ENCODE peak calls at places on chromosomes 12 and 14, in ten cellular contexts. V is spleen; Y is cardiac muscle cell; C is mammary epithelial cell; O is H7; A is ovary; G is CD4-positive, CD25-positive, alpha-beta regulatory T cell; Z is left ventricle myocardium inferior; M is endothelial cell of umbilical vein; K is foreskin fibroblast. Q is an unnamed sample.

GRCh38 chr12:16346931-16347330 is 514 bp upstream of the MGST1 start:
- DNase-seq in C (no peak), V (no peak), G (no peak), A (no peak), O (peak; percentile 14), M (no peak), K (no peak), Y (no peak), Z (no peak), Q (no peak)

GRCh38 chr12:60977966-60978365 is 1282.2 kb upstream of the USP15 start:
- DNase-seq in Z (no peak), C (peak; percentile 7), O (no peak), K (no peak), A (no peak), Y (no peak), V (no peak), M (no peak), G (no peak), Q (no peak)

GRCh38 chr12:127144770-127145169 is 1122.2 kb upstream of the TMEM132C start:
- DNase-seq in V (no peak), K (no peak), O (no peak), M (no peak), G (no peak), A (no peak), C (no peak), Z (no peak), Y (no peak), Q (no peak)

GRCh38 chr12:116958402-116959197 is 47.9 kb downstream of the FBXW8 start:
- DNase-seq in V (no peak), Y (peak; percentile 39), M (no peak), K (no peak), C (no peak), Z (no peak), O (no peak), A (no peak), G (no peak), Q (no peak)

GRCh38 chr14:57987051-57987450 is 121.2 kb upstream of the SLC35F4 start:
- DNase-seq in M (no peak), G (no peak), C (no peak), A (no peak), V (no peak), O (no peak), Z (no peak), K (no peak), Y (no peak), Q (no peak)

GRCh38 chr12:91921555-91921954 is 224.1 kb downstream of the BTG1 start:
- DNase-seq in G (no peak), Z (no peak), V (no peak), K (no peak), O (no peak), M (no peak), A (no peak), Y (no peak), C (no peak), Q (no peak)

GRCh38 chr14:91387996-91388395 is 29.6 kb downstream of the CCDC88C start:
- DNase-seq in Y (no peak), M (no peak), A (no peak), C (no peak), K (no peak), O (peak; percentile 52), G (no peak), Z (no peak), V (no peak), Q (no peak)

GRCh38 chr14:56160058-56160457 is 41.8 kb downstream of the PELI2 start:
- DNase-seq in K (peak; percentile 23), O (no peak), Y (no peak), V (no peak), G (no peak), C (no peak), M (no peak), A (no peak), Z (no peak), Q (no peak)

GRCh38 chr12:75979181-75979580 is 52.4 kb downstream of the PHLDA1 start:
- DNase-seq in G (no peak), V (no peak), Y (no peak), A (no peak), M (peak; percentile 91), C (peak; percentile 83), Z (no peak), K (peak; percentile 66), O (no peak), Q (no peak)

GRCh38 chr14:58637040-58637390 is 747 bp upstream of the DACT1 start:
- DNase-seq in Y (peak; percentile 58), V (no peak), O (no peak), M (no peak), K (peak; percentile 83), G (no peak), C (peak; percentile 47), Z (peak; percentile 41), A (peak; percentile 37), Q (peak; percentile 74)

GRCh38 chr14:36390718-36391117 is 70.3 kb upstream of the MBIP start:
- DNase-seq in V (no peak), A (no peak), K (no peak), C (no peak), G (no peak), Z (no peak), O (no peak), M (no peak), Y (no peak), Q (no peak)

DNA sequence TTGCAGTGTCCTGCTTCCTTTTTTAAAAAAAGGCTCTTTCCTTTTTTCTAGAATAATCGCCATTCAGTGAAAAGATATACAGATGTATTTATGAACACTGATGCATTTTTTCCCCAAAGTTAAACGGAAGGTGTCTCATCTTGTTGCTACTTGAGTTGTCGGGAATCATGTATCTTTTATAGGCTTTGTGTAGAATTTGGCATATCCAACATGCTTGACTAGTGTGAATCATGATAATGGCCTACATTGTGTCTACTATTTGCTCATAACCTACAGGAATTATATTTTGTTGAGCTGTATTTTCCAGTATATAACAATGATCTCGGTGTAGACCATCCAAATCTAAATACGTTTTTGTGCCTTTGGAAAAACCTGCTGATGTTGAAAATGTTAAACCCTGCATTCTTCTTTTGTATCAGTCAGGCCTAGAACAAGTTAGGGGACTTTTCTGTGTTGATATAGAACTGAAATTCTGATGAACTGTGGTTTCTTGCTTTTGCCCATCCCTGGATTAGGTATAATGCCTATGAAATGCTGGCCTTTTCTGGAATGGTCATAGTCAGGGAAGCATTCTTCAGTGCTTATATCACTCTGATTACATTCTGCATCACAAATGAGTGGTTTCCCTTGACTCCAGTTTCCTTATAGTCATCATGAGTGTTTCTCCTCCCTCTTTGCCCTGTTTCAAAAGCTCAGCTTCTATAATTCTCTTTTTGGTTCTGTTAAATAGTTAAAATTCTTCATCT is 10.8 kb downstream of the BMAL2 start:
- DNase-seq in V (no peak), K (peak; percentile 84), O (no peak), G (no peak), A (no peak), Y (no peak), M (peak; percentile 64), C (peak; percentile 96), Z (no peak), Q (peak; percentile 68)
- H3K4me3 ChIP-seq in V (no peak overlapping the region), K (no peak overlapping the region), O (no peak overlapping the region), G (no peak overlapping the region), A (no peak overlapping the region), Y (no peak overlapping the region), M (no peak overlapping the region), C (no peak overlapping the region), Z (no peak overlapping the region), Q (no peak overlapping the region)

GRCh38 chr12:58424735-58425379 is 483.5 kb downstream of the ATP23 start:
- DNase-seq in O (no peak), M (no peak), A (no peak), K (no peak), V (no peak), G (no peak), Z (no peak), C (no peak), Y (no peak), Q (no peak)
- H3K4me3 ChIP-seq in O (no peak overlapping the region), M (peak overlapping the region; percentile 1), A (no peak overlapping the region), K (no peak overlapping the region), V (no peak overlapping the region), G (no peak overlapping the region), Z (no peak overlapping the region), C (no peak overlapping the region), Y (no peak overlapping the region), Q (no peak overlapping the region)

DNA sequence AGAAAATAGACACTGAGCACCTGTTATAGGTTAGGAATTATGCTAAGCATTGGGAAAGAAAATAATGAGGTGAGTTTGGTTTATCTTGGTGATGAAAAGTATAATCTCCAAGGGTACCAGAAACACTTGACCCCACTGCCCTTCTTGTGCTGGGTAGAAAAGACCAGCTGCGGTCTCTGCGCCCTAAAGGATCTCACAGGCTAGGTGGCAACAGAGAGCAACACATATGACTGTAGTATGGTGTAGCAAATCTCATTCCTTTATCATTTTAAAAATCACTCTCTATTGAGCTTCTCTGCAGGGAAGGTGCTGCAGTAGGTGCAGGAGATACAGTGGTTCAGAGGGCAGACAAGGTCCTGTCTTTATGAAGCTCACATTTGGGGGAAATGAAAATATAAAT is 26.1 kb downstream of the NRXN3 start:
- DNase-seq in G (no peak), Y (no peak), V (no peak), C (no peak), Z (no peak), A (no peak), O (no peak), K (no peak), M (no peak), Q (no peak)
- H3K4me3 ChIP-seq in G (no peak overlapping the region), Y (no peak overlapping the region), V (no peak overlapping the region), C (no peak overlapping the region), Z (no peak overlapping the region), A (no peak overlapping the region), O (no peak overlapping the region), K (no peak overlapping the region), M (no peak overlapping the region), Q (no peak overlapping the region)

DNA sequence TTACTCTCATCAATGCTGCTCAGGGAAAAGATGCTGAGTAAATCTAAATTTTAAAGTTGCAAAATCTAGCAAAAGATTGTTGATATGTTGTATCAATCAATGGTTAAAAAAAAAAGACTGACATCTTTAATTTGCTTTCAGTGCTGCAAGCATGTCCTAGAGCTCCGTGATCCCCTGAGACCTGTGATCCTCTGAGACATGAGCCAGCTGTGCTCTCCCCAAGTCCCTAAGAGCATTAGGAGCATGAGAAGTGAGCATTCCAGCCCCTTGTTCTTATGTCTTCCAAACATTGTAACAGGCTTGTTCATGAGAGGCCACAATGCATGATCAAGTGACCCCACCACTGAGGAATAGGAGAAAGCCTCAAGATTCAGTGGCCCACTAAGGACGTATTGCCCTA is 116.6 kb downstream of the DAD1 start:
- DNase-seq in A (no peak), Y (no peak), K (no peak), O (no peak), M (no peak), G (no peak), Z (no peak), V (no peak), C (no peak), Q (no peak)
- H3K4me3 ChIP-seq in A (no peak overlapping the region), Y (no peak overlapping the region), K (no peak overlapping the region), O (no peak overlapping the region), M (no peak overlapping the region), G (no peak overlapping the region), Z (no peak overlapping the region), V (no peak overlapping the region), C (no peak overlapping the region), Q (no peak overlapping the region)

DNA sequence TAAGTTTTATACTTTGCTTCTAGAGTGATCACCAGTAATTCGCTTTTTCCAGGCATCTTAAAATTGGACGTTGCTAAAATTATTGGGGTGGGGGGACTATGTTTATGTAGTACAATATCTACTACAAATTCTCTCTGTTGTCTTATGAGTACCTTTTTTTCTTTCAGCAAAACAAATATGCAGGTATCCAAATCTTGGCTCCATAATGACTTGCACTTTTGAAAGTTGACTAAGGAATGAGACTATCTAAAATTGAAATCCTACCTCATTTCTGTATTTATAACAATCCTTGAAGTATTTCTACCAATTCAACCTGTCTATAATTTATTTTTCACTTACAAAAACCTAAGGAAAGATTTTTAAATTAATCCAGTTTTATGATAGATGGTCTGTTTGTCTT is 2.4 kb downstream of the DYNC1H1 start:
- DNase-seq in Z (no peak), V (no peak), K (no peak), M (no peak), A (no peak), Y (no peak), C (no peak), G (no peak), O (no peak), Q (no peak)
- H3K4me3 ChIP-seq in Z (peak overlapping the region; percentile 98), V (no peak overlapping the region), K (peak overlapping the region; percentile 86), M (peak overlapping the region; percentile 90), A (no peak overlapping the region), Y (no peak overlapping the region), C (peak overlapping the region; percentile 97), G (peak overlapping the region; percentile 86), O (no peak overlapping the region), Q (peak overlapping the region; percentile 99)

Q was measured in skeletal muscle cell.